ENCODE peak calls at places on chromosomes 4 and X, in four cellular contexts. V, F, S and T are unnamed samples.

GRCh38 chrX:46574337-46574940 is 874 bp downstream of the CHST7 start:
- DNase-seq in F (peak; percentile 48), V (no peak), S (peak; percentile 12), T (peak; percentile 33)

GRCh38 chr4:181213562-181213961 is 1029.6 kb upstream of the TENM3 start:
- DNase-seq in S (no peak), V (no peak), F (no peak), T (no peak)

GRCh38 chr4:158098802-158099201 is 74.0 kb downstream of the GASK1B start:
- DNase-seq in V (no peak), F (no peak), S (no peak), T (no peak)

GRCh38 chrX:112654871-112655270 is 24.9 kb downstream of the LHFPL1 start:
- DNase-seq in V (no peak), F (no peak), S (no peak), T (no peak)

GRCh38 chr4:31674313-31674947 is 954.3 kb downstream of the PCDH7 start:
- DNase-seq in V (no peak), S (no peak), F (no peak), T (peak; percentile 17)

GRCh38 chr4:98027827-98028226 is 115.4 kb downstream of the STPG2 start:
- DNase-seq in F (peak; percentile 36), V (peak; percentile 1), S (no peak), T (no peak)

GRCh38 chr4:181235361-181235760 is 1007.8 kb upstream of the TENM3 start:
- DNase-seq in F (no peak), S (no peak), V (no peak), T (no peak)

GRCh38 chr4:186557061-186557460 is 1.7 kb upstream of the MTNR1A start:
- DNase-seq in V (no peak), F (no peak), S (no peak), T (no peak)

GRCh38 chr4:189974056-189974455 is 33.4 kb downstream of the FRG1 start:
- DNase-seq in S (peak; percentile 15), V (peak; percentile 35), F (peak; percentile 43), T (no peak)

GRCh38 chrX:47644557-47645091 is 5.7 kb downstream of the ELK1 start:
- DNase-seq in F (peak; percentile 59), S (no peak), V (peak; percentile 39), T (peak; percentile 25)

GRCh38 chr4:113049421-113050355 is at the start of gene ANK2:
- DNase-seq in F (no peak), V (no peak), S (no peak), T (peak; percentile 81)

GRCh38 chr4:168836482-168836881 is 173.6 kb downstream of the CBR4 start:
- DNase-seq in F (no peak), S (no peak), V (no peak), T (no peak)

GRCh38 chr4:164239976-164240375 is 514.0 kb upstream of the SMIM31 start:
- DNase-seq in V (no peak), F (no peak), S (no peak), T (no peak)

GRCh38 chrX:149274516-149275105 is 230.5 kb downstream of the IDS start:
- DNase-seq in V (no peak), F (no peak), S (no peak), T (no peak)

GRCh38 chr4:185708348-185708747 is 103.6 kb downstream of the SORBS2 start:
- DNase-seq in S (no peak), F (no peak), V (no peak), T (no peak)

GRCh38 chr4:123182289-123182688 is 214.3 kb upstream of the SPRY1 start:
- DNase-seq in V (peak; percentile 28), S (no peak), F (no peak), T (no peak)

GRCh38 chr4:40992472-40993298 is 221.7 kb downstream of the APBB2 start:
- DNase-seq in S (no peak), F (peak; percentile 34), V (no peak), T (no peak)

GRCh38 chrX:54758114-54759055 is 39.7 kb downstream of the ITIH6 start:
- DNase-seq in F (peak; percentile 3), V (peak; percentile 1), S (no peak), T (no peak)

GRCh38 chrX:39674771-39675553 is 422.8 kb downstream of the BCOR start:
- DNase-seq in F (no peak), S (no peak), V (no peak), T (no peak)

GRCh38 chr4:168096444-168096784 is 4.1 kb downstream of the ANXA10 start:
- DNase-seq in V (no peak), F (no peak), S (no peak), T (no peak)

GRCh38 chrX:150568320-150569154 is at the start of gene MTM1:
- DNase-seq in F (peak; percentile 96), V (peak; percentile 95), S (peak; percentile 91), T (peak; percentile 91)

GRCh38 chr4:90187148-90187884 is 60.1 kb downstream of the CCSER1 start:
- DNase-seq in V (no peak), S (no peak), F (no peak), T (no peak)

GRCh38 chr4:83830138-83830537 is 294.2 kb downstream of the GPAT3 start:
- DNase-seq in V (peak; percentile 7), S (no peak), F (no peak), T (no peak)

GRCh38 chr4:166252487-166253402 is 379.7 kb downstream of the TLL1 start:
- DNase-seq in V (peak; percentile 7), S (peak; percentile 10), F (peak; percentile 28), T (peak; percentile 38)

GRCh38 chr4:18568600-18568999 is 547.0 kb upstream of the LCORL start:
- DNase-seq in F (no peak), V (no peak), S (no peak), T (no peak)

GRCh38 chr4:18570370-18570769 is 548.8 kb upstream of the LCORL start:
- DNase-seq in S (peak; percentile 66), V (no peak), F (no peak), T (no peak)

GRCh38 chr4:18571252-18571885 is 549.8 kb upstream of the LCORL start:
- DNase-seq in V (no peak), S (peak; percentile 38), F (no peak), T (no peak)

GRCh38 chr4:18566970-18567799 is 545.6 kb upstream of the LCORL start:
- DNase-seq in F (peak; percentile 1), S (peak; percentile 96), V (no peak), T (no peak)
- TF ChIP-seq NR3C1 in F (no peak), S (no peak), V (no peak), T (no peak)

DNA sequence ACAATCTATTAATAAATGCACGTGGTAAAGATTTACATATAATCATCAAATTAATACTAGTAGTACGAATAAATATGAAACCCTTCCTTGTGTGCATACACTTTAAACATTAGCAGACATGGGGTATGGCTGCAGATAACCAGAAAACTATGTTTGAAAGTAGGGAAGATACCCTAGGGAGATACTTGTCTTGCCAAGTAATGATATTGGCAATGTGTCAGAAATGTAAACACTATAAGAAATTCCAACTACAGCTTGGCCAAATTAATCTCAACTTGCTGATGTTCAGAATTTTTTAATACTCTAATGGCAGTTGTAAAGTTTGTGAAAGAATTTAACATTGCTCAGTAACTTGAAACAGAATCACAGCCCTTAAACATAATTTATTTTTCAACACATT is 27.4 kb upstream of the HPGD start:
- DNase-seq in V (no peak), S (no peak), F (no peak), T (no peak)
- TF ChIP-seq NR3C1 in V (no peak), S (no peak), F (no peak), T (no peak)

GRCh38 chrX:119828446-119828845 is 24.3 kb downstream of the UPF3B start:
- DNase-seq in S (no peak), V (no peak), F (no peak), T (no peak)

DNA sequence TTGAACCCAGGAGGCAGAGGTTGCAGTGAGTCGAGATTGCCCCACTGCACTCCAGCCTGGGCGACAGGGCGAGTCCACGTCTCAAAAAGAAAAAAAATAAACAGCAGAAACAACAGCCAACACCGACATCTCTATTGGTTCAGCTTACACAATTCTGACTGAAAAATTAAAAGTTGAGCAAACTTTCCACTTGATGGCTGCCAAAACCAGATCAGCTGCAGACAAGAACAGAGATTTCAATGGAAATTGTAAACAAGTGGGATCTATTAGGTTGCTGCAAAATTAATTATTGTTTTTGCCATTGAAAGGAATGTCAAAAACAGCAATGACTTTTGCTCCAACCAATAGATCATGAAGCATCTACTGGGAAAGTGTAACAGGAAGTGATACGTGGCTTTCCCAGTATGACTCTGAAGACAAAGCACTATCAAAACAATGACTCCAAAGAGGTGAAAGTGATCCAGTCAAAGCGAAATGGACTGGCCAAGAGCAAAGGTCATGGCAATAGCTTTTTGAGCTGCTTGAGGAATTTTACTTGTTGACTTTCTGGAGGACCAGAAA is 26.3 kb downstream of the UPF3B start:
- DNase-seq in F (no peak), S (peak; percentile 76), V (no peak), T (no peak)
- TF ChIP-seq NR3C1 in F (no peak), S (no peak), V (no peak), T (no peak)

DNA sequence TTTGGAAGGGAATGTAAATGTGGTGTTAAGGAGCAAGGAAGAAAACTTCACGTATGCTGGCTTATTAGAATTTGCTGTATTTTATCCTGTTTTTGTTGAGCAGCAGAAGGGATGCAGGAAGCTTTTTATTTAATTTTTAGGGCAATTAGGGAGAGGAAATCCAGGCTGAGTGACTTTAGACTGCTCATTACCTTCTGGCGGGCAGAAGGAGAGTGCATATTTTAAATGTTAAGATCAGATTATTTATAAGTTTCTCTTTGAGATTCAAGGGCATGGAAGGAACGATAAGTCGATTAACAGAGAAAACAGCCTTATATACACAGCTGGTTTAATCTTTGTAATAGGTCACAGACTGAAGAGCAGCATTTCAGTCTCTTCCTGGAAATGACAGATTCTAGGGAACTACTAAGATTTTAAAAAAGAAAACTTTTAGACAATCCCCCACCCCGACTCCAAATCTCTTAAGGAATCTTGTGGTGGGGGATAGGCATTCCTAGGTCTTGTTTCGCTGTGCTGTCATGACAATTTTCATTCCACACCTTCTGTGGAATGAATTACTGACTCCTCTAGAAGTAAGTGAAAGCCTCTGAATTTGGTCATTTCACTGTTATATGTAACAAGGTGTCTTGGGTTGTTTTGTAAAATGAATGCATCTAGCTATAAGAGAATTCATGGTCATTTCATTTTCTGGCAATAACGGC is 402.5 kb downstream of the RAPGEF2 start:
- DNase-seq in F (no peak), S (no peak), V (no peak), T (no peak)
- TF ChIP-seq NR3C1 in F (no peak), S (no peak), V (no peak), T (no peak)

GRCh38 chr4:3874525-3875110 is 108.4 kb downstream of the ADRA2C start:
- DNase-seq in S (no peak), V (no peak), F (no peak), T (no peak)
- TF ChIP-seq NR3C1 in S (no peak), V (no peak), F (no peak), T (no peak)

GRCh38 chr4:78569291-78569821 is 17.8 kb downstream of the ANXA3 start:
- DNase-seq in F (peak; percentile 83), S (peak; percentile 31), V (no peak), T (no peak)
- TF ChIP-seq NR3C1 in F (no peak), S (no peak), V (no peak), T (no peak)